ENCODE peak calls at places on chromosomes 7 and 10, in nine cellular contexts. F is left kidney; N is germinal center; X is SW480; R is activated naive CD4-positive, alpha-beta T cell treated with Interleukin-2 at 50 U/mL for 16 hours; Y is effector CD4-positive, alpha-beta T cell; I is NCI-H1436; P is AG09319; J is neural progenitor cell. H is an unnamed sample.

GRCh38 chr10:810351-810846 is 120.9 kb upstream of the DIP2C start:
- DNase-seq in F (peak), N (no peak), X (peak), R (no peak), Y (no peak), I (no peak), P (no peak), J (peak), H (no peak)

GRCh38 chr10:84783386-84783785 is 455.0 kb downstream of the CCSER2 start:
- DNase-seq in F (peak), N (peak), X (peak), R (no peak), Y (no peak), I (peak), P (no peak), J (peak), H (no peak)

GRCh38 chr10:121217331-121217730 is 366.2 kb downstream of the WDR11 start:
- DNase-seq in F (no peak), N (no peak), X (no peak), R (no peak), Y (no peak), I (no peak), P (no peak), J (no peak), H (no peak)

GRCh38 chr7:73839743-73840714 is 2.3 kb downstream of the METTL27 start:
- DNase-seq in F (peak), N (no peak), X (no peak), R (no peak), Y (no peak), I (no peak), P (no peak), J (no peak), H (no peak)

GRCh38 chr10:122115874-122116273 is 126.9 kb downstream of the TACC2 start:
- DNase-seq in F (no peak), N (no peak), X (no peak), R (no peak), Y (no peak), I (no peak), P (no peak), J (no peak), H (no peak)

GRCh38 chr7:69553190-69553589 is 45.1 kb upstream of the AUTS2 start:
- DNase-seq in F (no peak), N (no peak), X (no peak), R (no peak), Y (no peak), I (no peak), P (no peak), J (no peak), H (no peak)

GRCh38 chr10:129970404-129971364 is 6.6 kb upstream of the EBF3 start:
- DNase-seq in F (peak), N (no peak), X (no peak), R (no peak), Y (no peak), I (no peak), P (no peak), J (peak), H (peak)

GRCh38 chr7:12929416-12930140 is 242.1 kb downstream of the ARL4A start:
- DNase-seq in F (no peak), N (no peak), X (no peak), R (no peak), Y (no peak), I (no peak), P (no peak), J (no peak), H (no peak)

GRCh38 chr10:97813311-97813710 is 36.3 kb upstream of the GOLGA7B start:
- DNase-seq in F (no peak), N (no peak), X (no peak), R (no peak), Y (no peak), I (no peak), P (no peak), J (no peak), H (no peak)

GRCh38 chr10:93475871-93476270 is 6.3 kb downstream of the MYOF start:
- DNase-seq in F (no peak), N (no peak), X (peak), R (no peak), Y (no peak), I (no peak), P (no peak), J (no peak), H (no peak)

GRCh38 chr7:154867068-154867467 is 135.9 kb downstream of the PAXIP1 start:
- DNase-seq in F (no peak), N (no peak), X (no peak), R (no peak), Y (no peak), I (no peak), P (no peak), J (no peak), H (peak)

GRCh38 chr7:76065016-76065612 is 17.2 kb downstream of the MDH2 start:
- DNase-seq in F (no peak), N (no peak), X (no peak), R (peak), Y (no peak), I (no peak), P (no peak), J (no peak), H (no peak)

GRCh38 chr7:138097064-138097741 is 20.9 kb downstream of the AKR1D1 start:
- DNase-seq in F (peak), N (no peak), X (peak), R (no peak), Y (no peak), I (no peak), P (no peak), J (peak), H (no peak)

GRCh38 chr7:94907420-94908203 is at the start of gene PPP1R9A:
- DNase-seq in F (peak), N (peak), X (peak), R (no peak), Y (no peak), I (peak), P (no peak), J (peak), H (peak)

GRCh38 chr10:126049741-126050140 is 153.4 kb downstream of the FANK1 start:
- DNase-seq in F (peak), N (no peak), X (no peak), R (no peak), Y (no peak), I (no peak), P (no peak), J (no peak), H (no peak)

GRCh38 chr7:104979167-104979841 is 34.7 kb upstream of the KMT2E start:
- DNase-seq in F (peak), N (no peak), X (peak), R (no peak), Y (no peak), I (no peak), P (no peak), J (peak), H (no peak)

GRCh38 chr10:29595636-29596225 is 39.0 kb downstream of the SVIL start:
- DNase-seq in F (no peak), N (no peak), X (no peak), R (no peak), Y (no peak), I (no peak), P (no peak), J (no peak), H (no peak)

GRCh38 chr10:25508112-25508815 is 333.5 kb downstream of the GPR158 start:
- DNase-seq in F (peak), N (no peak), X (no peak), R (no peak), Y (no peak), I (no peak), P (no peak), J (no peak), H (no peak)

GRCh38 chr7:73918926-73919693 is 58.2 kb downstream of the TMEM270 start:
- DNase-seq in F (peak), N (no peak), X (no peak), R (no peak), Y (no peak), I (no peak), P (no peak), J (peak), H (peak)

GRCh38 chr7:134547738-134548054 is 1.2 kb upstream of the AKR1B15 start:
- DNase-seq in F (peak), N (no peak), X (no peak), R (no peak), Y (no peak), I (no peak), P (no peak), J (peak), H (no peak)

GRCh38 chr10:42755028-42755451 is 27.6 kb upstream of the BMS1 start:
- DNase-seq in F (peak), N (peak), X (no peak), R (no peak), Y (no peak), I (no peak), P (no peak), J (peak), H (no peak)

GRCh38 chr10:24762966-24763623 is 39.4 kb upstream of the ARHGAP21 start:
- DNase-seq in F (peak), N (no peak), X (peak), R (no peak), Y (no peak), I (no peak), P (no peak), J (no peak), H (no peak)

GRCh38 chr10:104035107-104035816 is 50.4 kb downstream of the COL17A1 start:
- DNase-seq in F (no peak), N (no peak), X (no peak), R (no peak), Y (no peak), I (no peak), P (no peak), J (no peak), H (no peak)

GRCh38 chr10:77351386-77351785 is 286.2 kb downstream of the KCNMA1 start:
- DNase-seq in F (no peak), N (no peak), X (peak), R (no peak), Y (no peak), I (no peak), P (peak), J (no peak), H (no peak)

GRCh38 chr7:136245327-136246004 is 268.3 kb upstream of the MTPN start:
- DNase-seq in F (no peak), N (no peak), X (no peak), R (no peak), Y (no peak), I (no peak), P (no peak), J (no peak), H (no peak)

GRCh38 chr7:158057446-158057845 is 530.2 kb downstream of the PTPRN2 start:
- DNase-seq in F (no peak), N (no peak), X (no peak), R (no peak), Y (no peak), I (no peak), P (no peak), J (no peak), H (peak)

GRCh38 chr10:17007836-17008235 is 121.8 kb downstream of the CUBN start:
- DNase-seq in F (no peak), N (no peak), X (no peak), R (no peak), Y (no peak), I (no peak), P (no peak), J (no peak), H (no peak)

GRCh38 chr7:37448057-37448636 is 517 bp downstream of the ELMO1 start:
- DNase-seq in F (peak), N (peak), X (no peak), R (peak), Y (peak), I (no peak), P (no peak), J (peak), H (no peak)

GRCh38 chr10:92747600-92747999 is 57.8 kb downstream of the HHEX start:
- DNase-seq in F (no peak), N (no peak), X (peak), R (no peak), Y (no peak), I (no peak), P (no peak), J (no peak), H (peak)

GRCh38 chr10:2798340-2798739 is 269.0 kb upstream of the PFKP start:
- DNase-seq in F (no peak), N (no peak), X (no peak), R (no peak), Y (no peak), I (no peak), P (no peak), J (peak), H (no peak)

GRCh38 chr7:105173586-105173985 is 159.6 kb downstream of the KMT2E start:
- DNase-seq in F (no peak), N (no peak), X (no peak), R (no peak), Y (no peak), I (no peak), P (no peak), J (no peak), H (no peak)

GRCh38 chr10:80500572-80501380 is 36.9 kb upstream of the SH2D4B start:
- DNase-seq in F (no peak), N (peak), X (no peak), R (peak), Y (no peak), I (no peak), P (no peak), J (no peak), H (peak)

GRCh38 chr10:100327701-100328009 is 2.4 kb downstream of the PKD2L1 start:
- DNase-seq in F (no peak), N (no peak), X (no peak), R (no peak), Y (no peak), I (no peak), P (no peak), J (no peak), H (no peak)

GRCh38 chr7:117951285-117951684 is 78.0 kb upstream of the CTTNBP2 start:
- DNase-seq in F (peak), N (no peak), X (no peak), R (no peak), Y (no peak), I (no peak), P (no peak), J (no peak), H (no peak)

GRCh38 chr10:116055919-116056252 is 217.1 kb downstream of the GFRA1 start:
- DNase-seq in F (no peak), N (no peak), X (no peak), R (no peak), Y (no peak), I (no peak), P (no peak), J (no peak), H (no peak)

GRCh38 chr10:51542863-51543262 is 156.5 kb downstream of the CSTF2T start:
- DNase-seq in F (no peak), N (no peak), X (no peak), R (no peak), Y (no peak), I (no peak), P (no peak), J (no peak), H (no peak)

GRCh38 chr10:14481752-14482151 is 151.0 kb upstream of the FRMD4A start:
- DNase-seq in F (no peak), N (no peak), X (no peak), R (no peak), Y (no peak), I (no peak), P (no peak), J (peak), H (no peak)

GRCh38 chr10:135601-136464 is 578 bp downstream of the ZMYND11 start:
- DNase-seq in F (peak), N (peak), X (no peak), R (peak), Y (peak), I (peak), P (no peak), J (peak), H (peak)

GRCh38 chr10:18659784-18660561 is 742 bp downstream of the ARL5B start:
- DNase-seq in F (peak), N (no peak), X (peak), R (no peak), Y (no peak), I (no peak), P (no peak), J (peak), H (no peak)